ENCODE peak calls at places on chromosomes 12 and 14, in five cellular contexts. C is right cardiac atrium, T is fibroblast of lung, O is body of pancreas, J is heart right ventricle. N is an unnamed sample.

GRCh38 chr14:39266871-39267591 is 33.3 kb downstream of the MIA2 start:
- DNase-seq in C (peak), T (peak), O (peak), J (peak), N (peak)

GRCh38 chr12:107759410-107759809 is 1.5 kb downstream of the PRDM4 start:
- DNase-seq in C (no peak), T (peak), O (no peak), J (no peak), N (no peak)

GRCh38 chr12:50952510-50952909 is at the start of gene HIGD1C:
- DNase-seq in C (no peak), T (no peak), O (no peak), J (no peak), N (no peak)

GRCh38 chr12:69688496-69689427 is 10.3 kb downstream of the BEST3 start:
- DNase-seq in C (peak), T (peak), O (peak), J (peak), N (peak)

GRCh38 chr12:116797885-116798284 is 59.8 kb downstream of the RNFT2 start:
- DNase-seq in C (no peak), T (no peak), O (no peak), J (no peak), N (no peak)

GRCh38 chr12:106386836-106387555 is 29.4 kb downstream of the POLR3B start:
- DNase-seq in C (no peak), T (peak), O (no peak), J (no peak), N (no peak)

GRCh38 chr12:55683676-55684075 is 24.0 kb downstream of the ITGA7 start:
- DNase-seq in C (no peak), T (no peak), O (no peak), J (no peak), N (no peak)

GRCh38 chr12:1505576-1505975 is 88.8 kb downstream of the FBXL14 start:
- DNase-seq in C (no peak), T (no peak), O (no peak), J (no peak), N (no peak)

GRCh38 chr14:24094839-24095195 is 706 bp downstream of the PCK2 start:
- DNase-seq in C (no peak), T (no peak), O (peak), J (no peak), N (no peak)

GRCh38 chr14:91159182-91159581 is 45.3 kb downstream of the DGLUCY start:
- DNase-seq in C (no peak), T (no peak), O (no peak), J (no peak), N (no peak)

GRCh38 chr12:109393437-109394345 is 46.0 kb downstream of the MYO1H start:
- DNase-seq in C (no peak), T (peak), O (peak), J (no peak), N (peak)

GRCh38 chr12:6234906-6235305 is 34.7 kb downstream of the CD9 start:
- DNase-seq in C (peak), T (no peak), O (no peak), J (no peak), N (no peak)

GRCh38 chr14:61420326-61420725 is 98.9 kb downstream of the PRKCH start:
- DNase-seq in C (no peak), T (peak), O (no peak), J (no peak), N (no peak)

GRCh38 chr12:117026343-117026742 is 72.9 kb downstream of the TESC start:
- DNase-seq in C (no peak), T (no peak), O (no peak), J (no peak), N (peak)

GRCh38 chr12:49933793-49934192 is 16.7 kb upstream of the AQP2 start:
- DNase-seq in C (no peak), T (peak), O (no peak), J (no peak), N (no peak)

GRCh38 chr12:124024790-124025189 is 51.8 kb downstream of the ZNF664 start:
- DNase-seq in C (no peak), T (no peak), O (no peak), J (no peak), N (no peak)

GRCh38 chr12:119868992-119869391 is 8.1 kb downstream of the CIT start:
- DNase-seq in C (no peak), T (peak), O (no peak), J (no peak), N (no peak)

GRCh38 chr14:104334812-104335161 is 196.4 kb downstream of the KIF26A start:
- DNase-seq in C (no peak), T (no peak), O (no peak), J (no peak), N (peak)

GRCh38 chr12:19692566-19692965 is 253.3 kb downstream of the AEBP2 start:
- DNase-seq in C (no peak), T (no peak), O (no peak), J (no peak), N (no peak)

GRCh38 chr14:21454843-21455550 is 926 bp downstream of the CHD8 start:
- DNase-seq in C (peak), T (no peak), O (no peak), J (no peak), N (no peak)

GRCh38 chr12:128850400-128850799 is 2.9 kb upstream of the GLT1D1 start:
- DNase-seq in C (no peak), T (no peak), O (no peak), J (no peak), N (no peak)

GRCh38 chr14:81537193-81537592 is 3.5 kb upstream of the SEL1L start:
- DNase-seq in C (no peak), T (no peak), O (peak), J (no peak), N (no peak)

GRCh38 chr12:1908758-1909157 is 9.7 kb downstream of the CACNA2D4 start:
- DNase-seq in C (no peak), T (no peak), O (no peak), J (no peak), N (peak)

GRCh38 chr12:108804361-108804949 is 52.9 kb downstream of the SSH1 start:
- DNase-seq in C (peak), T (peak), O (no peak), J (peak), N (no peak)

GRCh38 chr12:15688202-15688736 is 100.9 kb downstream of the EPS8 start:
- DNase-seq in C (peak), T (no peak), O (peak), J (peak), N (peak)

GRCh38 chr12:80837342-80837978 is 100.3 kb downstream of the LIN7A start:
- DNase-seq in C (no peak), T (peak), O (peak), J (no peak), N (no peak)

GRCh38 chr12:99611590-99611989 is 36.0 kb upstream of the GARIN6 start:
- DNase-seq in C (no peak), T (peak), O (no peak), J (no peak), N (no peak)

GRCh38 chr14:96581902-96582640 is 79.9 kb downstream of the PAPOLA start:
- DNase-seq in C (no peak), T (no peak), O (no peak), J (no peak), N (no peak)

GRCh38 chr14:100298551-100299237 is 7.5 kb downstream of the SLC25A29 start:
- DNase-seq in C (peak), T (no peak), O (no peak), J (no peak), N (no peak)

GRCh38 chr12:3179731-3180130 is 102.6 kb downstream of the TSPAN9 start:
- DNase-seq in C (no peak), T (no peak), O (no peak), J (no peak), N (no peak)

GRCh38 chr14:102948698-102949061 is 26.2 kb downstream of the AMN start:
- DNase-seq in C (no peak), T (no peak), O (no peak), J (no peak), N (no peak)

GRCh38 chr12:122354958-122355641 is 67.4 kb downstream of the CLIP1 start:
- DNase-seq in C (no peak), T (no peak), O (no peak), J (no peak), N (no peak)

GRCh38 chr12:122355702-122356101 is 66.8 kb downstream of the CLIP1 start:
- DNase-seq in C (no peak), T (no peak), O (no peak), J (no peak), N (no peak)

GRCh38 chr12:122352394-122352793 is 70.1 kb downstream of the CLIP1 start:
- DNase-seq in C (no peak), T (no peak), O (no peak), J (no peak), N (no peak)

GRCh38 chr12:122350444-122350843 is 72.0 kb downstream of the CLIP1 start:
- DNase-seq in C (peak), T (peak), O (no peak), J (peak), N (no peak)

GRCh38 chr12:122356192-122356635 is 66.3 kb downstream of the CLIP1 start:
- DNase-seq in C (no peak), T (peak), O (no peak), J (no peak), N (peak)
- H3K27ac ChIP-seq in C (no peak), T (no peak), O (no peak), J (no peak), N (no peak)

DNA sequence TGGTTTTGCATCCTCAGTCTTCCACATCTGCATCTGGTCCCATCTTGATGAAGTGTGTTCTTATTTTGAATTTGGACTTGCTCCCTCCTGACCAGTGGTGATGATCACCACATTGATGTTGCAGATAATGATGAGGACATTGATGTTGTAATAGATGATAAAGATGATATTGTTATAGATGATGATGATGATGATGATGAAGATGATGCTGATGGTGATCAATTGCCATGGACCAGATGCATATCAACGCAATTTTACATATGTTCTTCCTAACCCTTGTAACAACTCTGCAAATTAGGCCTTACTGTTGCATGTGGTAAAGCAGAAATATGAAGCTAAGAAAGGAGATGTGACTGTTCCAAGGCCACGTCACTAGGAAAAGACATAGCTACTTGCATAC is 380.3 kb upstream of the TBX3 start:
- DNase-seq in C (no peak), T (no peak), O (no peak), J (no peak), N (no peak)
- H3K4me3 ChIP-seq in C (no peak), T (no peak), O (no peak), J (no peak), N (no peak)

GRCh38 chr12:121524196-121524930 is 56.5 kb downstream of the KDM2B start:
- DNase-seq in C (no peak), T (no peak), O (no peak), J (no peak), N (no peak)
- H3K27ac ChIP-seq in C (no peak), T (no peak), O (no peak), J (no peak), N (no peak)

DNA sequence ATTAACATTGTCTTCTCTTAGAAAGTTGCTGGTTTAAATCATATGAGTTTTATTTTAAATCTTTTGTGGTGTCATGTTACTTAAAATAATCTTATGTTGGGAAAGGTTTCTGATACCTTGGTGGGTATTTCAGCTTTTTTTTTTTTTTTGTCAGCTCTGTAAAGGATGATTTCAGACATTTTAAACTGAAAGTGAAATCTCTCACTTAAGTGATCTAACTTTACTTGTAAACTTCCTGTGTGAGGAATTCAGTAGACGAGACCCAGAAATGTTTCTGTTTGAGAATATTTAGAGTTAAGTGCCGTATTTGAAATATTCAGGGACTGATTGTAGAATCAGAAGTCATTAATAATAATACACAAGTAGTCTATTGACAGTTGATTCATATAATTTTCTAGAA is 37.8 kb downstream of the PROX2 start:
- DNase-seq in C (no peak), T (no peak), O (no peak), J (no peak), N (no peak)
- H3K4me3 ChIP-seq in C (peak), T (peak), O (no peak), J (no peak), N (no peak)

DNA sequence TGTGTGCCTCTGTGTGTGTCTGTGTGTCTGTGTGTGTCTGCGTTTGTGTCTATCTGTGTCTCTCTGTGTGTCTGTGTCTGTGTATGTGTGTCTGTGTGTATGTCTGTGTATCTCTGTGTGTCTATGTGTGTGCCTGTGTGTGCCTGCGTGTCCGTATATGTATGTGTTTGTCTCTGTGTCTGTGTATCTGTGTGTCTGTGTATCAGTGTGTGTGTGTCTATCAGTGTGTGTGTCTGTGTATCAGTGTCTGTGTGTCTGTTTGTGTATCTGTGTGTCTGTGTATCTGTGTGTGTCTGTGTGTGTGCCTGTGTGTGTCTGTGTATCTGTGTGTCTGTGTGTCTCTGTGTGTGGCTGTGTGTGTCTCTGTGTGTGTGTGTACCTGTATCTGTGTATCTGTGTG is 23.1 kb upstream of the BCL2L14 start:
- DNase-seq in C (no peak), T (no peak), O (no peak), J (no peak), N (no peak)
- H3K27ac ChIP-seq in C (no peak), T (no peak), O (no peak), J (no peak), N (no peak)

DNA sequence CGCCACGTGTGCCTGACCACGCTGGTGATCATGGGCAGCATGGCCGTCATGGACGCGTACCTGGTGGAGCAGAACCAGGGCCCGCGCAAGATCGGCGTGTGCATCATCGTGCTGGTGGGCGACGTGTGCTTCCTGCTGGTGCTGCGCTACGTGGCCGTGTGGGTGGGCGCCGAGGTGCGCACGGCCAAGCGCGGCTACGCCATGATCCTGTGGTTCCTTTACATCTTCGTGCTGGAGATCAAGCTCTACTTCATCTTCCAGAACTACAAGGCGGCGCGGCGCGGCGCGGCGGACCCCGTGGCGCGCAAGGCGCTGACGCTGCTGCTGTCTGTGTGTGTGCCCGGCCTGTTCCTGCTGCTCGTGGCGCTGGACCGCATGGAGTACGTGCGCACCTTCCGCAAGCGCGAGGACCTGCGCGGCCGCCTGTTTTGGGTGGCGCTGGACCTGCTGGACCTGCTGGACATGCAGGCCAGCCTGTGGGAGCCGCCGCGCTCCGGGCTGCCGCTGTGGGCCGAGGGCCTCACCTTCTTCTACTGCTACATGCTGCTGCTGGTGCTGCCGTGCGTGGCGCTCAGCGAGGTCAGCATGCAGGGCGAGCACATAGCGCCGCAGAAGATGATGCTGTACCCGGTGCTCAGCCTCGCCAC is 2.6 kb downstream of the TMEM121 start:
- DNase-seq in C (no peak), T (no peak), O (no peak), J (no peak), N (no peak)
- H3K4me3 ChIP-seq in C (peak), T (no peak), O (no peak), J (peak), N (peak)

DNA sequence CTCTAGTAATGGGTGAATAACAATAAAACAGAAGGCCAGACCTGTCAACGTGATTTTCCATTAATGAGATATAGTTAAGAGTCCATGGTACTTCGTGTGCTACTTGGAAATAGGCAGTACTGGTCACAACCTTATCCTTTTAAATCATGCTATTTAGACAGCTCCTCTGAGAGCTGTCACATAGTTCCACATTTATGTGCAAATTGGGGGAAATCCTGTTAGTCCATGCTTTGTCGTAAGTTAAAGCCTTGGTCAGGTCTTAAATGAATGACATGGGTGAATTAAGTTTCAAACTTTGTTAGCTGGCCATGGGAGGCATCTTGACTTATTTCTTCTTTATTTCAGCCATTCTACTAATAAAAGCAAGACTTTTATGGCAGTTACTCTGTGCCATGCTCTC is 11.9 kb upstream of the BHLHE41 start:
- DNase-seq in C (no peak), T (no peak), O (no peak), J (no peak), N (no peak)
- H3K27ac ChIP-seq in C (no peak), T (no peak), O (no peak), J (no peak), N (no peak)

GRCh38 chr12:11825278-11825677 is 175.8 kb downstream of the ETV6 start:
- DNase-seq in C (no peak), T (no peak), O (no peak), J (no peak), N (no peak)

GRCh38 chr12:11826607-11827006 is 177.1 kb downstream of the ETV6 start:
- DNase-seq in C (no peak), T (no peak), O (no peak), J (no peak), N (no peak)

GRCh38 chr12:11824736-11825135 is 175.3 kb downstream of the ETV6 start:
- DNase-seq in C (no peak), T (peak), O (no peak), J (no peak), N (no peak)

GRCh38 chr12:11829764-11830194 is 180.3 kb downstream of the ETV6 start:
- DNase-seq in C (peak), T (no peak), O (no peak), J (no peak), N (no peak)

GRCh38 chr12:11827096-11827841 is 177.8 kb downstream of the ETV6 start:
- DNase-seq in C (peak), T (peak), O (peak), J (no peak), N (no peak)
- H3K4me3 ChIP-seq in C (no peak), T (peak), O (no peak), J (no peak), N (no peak)

GRCh38 chr14:68680541-68681051 is 112.3 kb downstream of the ZFP36L1 start:
- DNase-seq in C (peak), T (peak), O (no peak), J (no peak), N (no peak)
- H3K27ac ChIP-seq in C (no peak), T (peak), O (no peak), J (peak), N (peak)